ENCODE peak calls at places on chromosomes 16 and 17, in seven cellular contexts. B is stimulated activated CD8-positive, alpha-beta memory T cell treated with anti-CD3 and anti-CD28 coated beads, Interleukin-2, amount 100 ng/mL, for 48 hours; O is activated CD4-positive, alpha-beta T cell treated with anti-CD3 and anti-CD28 coated beads, Interleukin-2, amount 10 ng/mL, durations not matched to agents 7 days and 5 days; D is endothelial cell; Q is fibroblast of the aortic adventitia; E is AG10803; P is globus pallidus. I is an unnamed sample.

GRCh38 chr17:42522263-42522790 is 13.7 kb upstream of the NAGLU start:
- DNase-seq in B (no peak), O (no peak), D (no peak), Q (no peak), E (no peak), P (no peak), I (no peak)

GRCh38 chr17:18173740-18174139 is 9.9 kb upstream of the ALKBH5 start:
- DNase-seq in B (no peak), O (no peak), D (no peak), Q (no peak), E (no peak), P (no peak), I (no peak)

GRCh38 chr17:43388198-43389021 is 10.4 kb upstream of the ARL4D start:
- DNase-seq in B (peak), O (peak), D (peak), Q (peak), E (peak), P (peak), I (peak)

GRCh38 chr17:72069744-72070143 is 51.1 kb upstream of the SOX9 start:
- DNase-seq in B (no peak), O (no peak), D (no peak), Q (no peak), E (no peak), P (no peak), I (no peak)

GRCh38 chr17:82767041-82767754 is 15.3 kb downstream of the TBCD start:
- DNase-seq in B (peak), O (peak), D (peak), Q (peak), E (peak), P (peak), I (peak)

GRCh38 chr17:3710951-3711383 is 12.7 kb upstream of the HASPIN start:
- DNase-seq in B (no peak), O (peak), D (no peak), Q (peak), E (peak), P (no peak), I (peak)

GRCh38 chr17:41678411-41678906 is 10.2 kb upstream of the EIF1 start:
- DNase-seq in B (no peak), O (no peak), D (no peak), Q (peak), E (no peak), P (no peak), I (peak)

GRCh38 chr17:1611715-1612114 is 16.9 kb downstream of the SLC43A2 start:
- DNase-seq in B (no peak), O (no peak), D (no peak), Q (no peak), E (no peak), P (peak), I (no peak)

GRCh38 chr17:81156866-81157805 is 8.2 kb upstream of the PVALEF start:
- DNase-seq in B (no peak), O (no peak), D (no peak), Q (no peak), E (no peak), P (no peak), I (no peak)

GRCh38 chr17:27475070-27475673 is 18.9 kb downstream of the KSR1 start:
- DNase-seq in B (no peak), O (no peak), D (no peak), Q (no peak), E (no peak), P (no peak), I (no peak)

GRCh38 chr16:73371584-73372319 is 323.8 kb upstream of the ZFHX3 start:
- DNase-seq in B (no peak), O (no peak), D (no peak), Q (no peak), E (no peak), P (no peak), I (no peak)

GRCh38 chr16:9153502-9153864 is 62.0 kb downstream of the HAPSTR1 start:
- DNase-seq in B (no peak), O (no peak), D (no peak), Q (no peak), E (no peak), P (no peak), I (no peak)

GRCh38 chr16:10822702-10823101 is 4.1 kb upstream of the TVP23A start:
- DNase-seq in B (no peak), O (no peak), D (no peak), Q (no peak), E (no peak), P (no peak), I (no peak)

GRCh38 chr16:4410335-4411075 is 5.9 kb downstream of the CORO7 start:
- DNase-seq in B (no peak), O (no peak), D (no peak), Q (peak), E (peak), P (peak), I (no peak)

GRCh38 chr16:68350951-68351350 is 40.1 kb downstream of the PRMT7 start:
- DNase-seq in B (no peak), O (no peak), D (no peak), Q (no peak), E (no peak), P (no peak), I (no peak)

GRCh38 chr16:3689731-3690130 is 27.6 kb downstream of the TRAP1 start:
- DNase-seq in B (no peak), O (no peak), D (no peak), Q (no peak), E (peak), P (no peak), I (no peak)

GRCh38 chr16:72797606-72798005 is 250.3 kb downstream of the ZFHX3 start:
- DNase-seq in B (no peak), O (no peak), D (no peak), Q (no peak), E (no peak), P (no peak), I (no peak)

GRCh38 chr16:52621651-52622050 is 74.7 kb upstream of the TOX3 start:
- DNase-seq in B (no peak), O (no peak), D (no peak), Q (no peak), E (no peak), P (no peak), I (no peak)

GRCh38 chr17:19724501-19725420 is 8.4 kb upstream of the SLC47A2 start:
- DNase-seq in B (peak), O (peak), D (no peak), Q (no peak), E (peak), P (peak), I (peak)

GRCh38 chr16:55832425-55832787 is 490 bp downstream of the CES1 start:
- DNase-seq in B (no peak), O (no peak), D (no peak), Q (no peak), E (no peak), P (no peak), I (no peak)

GRCh38 chr16:64657316-64658011 is 464.4 kb downstream of the CDH11 start:
- DNase-seq in B (no peak), O (no peak), D (no peak), Q (peak), E (peak), P (no peak), I (no peak)

GRCh38 chr16:24855678-24856077 is 9.9 kb downstream of the SLC5A11 start:
- DNase-seq in B (no peak), O (no peak), D (no peak), Q (no peak), E (no peak), P (no peak), I (no peak)

GRCh38 chr17:45870342-45870974 is 23.9 kb upstream of the MAPT start:
- DNase-seq in B (no peak), O (no peak), D (no peak), Q (no peak), E (no peak), P (no peak), I (no peak)

GRCh38 chr16:51922476-51922875 is 624.5 kb downstream of the TOX3 start:
- DNase-seq in B (no peak), O (no peak), D (no peak), Q (no peak), E (no peak), P (no peak), I (no peak)

GRCh38 chr16:14106457-14106856 is 35.3 kb downstream of the MRTFB start:
- DNase-seq in B (no peak), O (no peak), D (no peak), Q (no peak), E (no peak), P (no peak), I (no peak)

GRCh38 chr16:56618138-56618537 is 7.4 kb upstream of the MT1E start:
- DNase-seq in B (no peak), O (no peak), D (no peak), Q (no peak), E (no peak), P (no peak), I (no peak)

GRCh38 chr16:79997257-79997656 is 396.7 kb upstream of the MAF start:
- DNase-seq in B (no peak), O (no peak), D (no peak), Q (no peak), E (peak), P (no peak), I (peak)

GRCh38 chr17:62178579-62178978 is 113.5 kb upstream of the MED13 start:
- DNase-seq in B (no peak), O (no peak), D (no peak), Q (no peak), E (peak), P (no peak), I (no peak)

GRCh38 chr17:7549401-7550055 is 670 bp downstream of the TNFSF12 start:
- DNase-seq in B (no peak), O (peak), D (no peak), Q (no peak), E (no peak), P (no peak), I (no peak)

GRCh38 chr17:83174859-83175550 is 95.6 kb downstream of the METRNL start:
- DNase-seq in B (no peak), O (peak), D (no peak), Q (no peak), E (peak), P (no peak), I (no peak)

GRCh38 chr17:58224315-58224714 is 5.3 kb upstream of the MKS1 start:
- DNase-seq in B (no peak), O (no peak), D (no peak), Q (peak), E (peak), P (no peak), I (no peak)

GRCh38 chr17:79814966-79815835 is 18.3 kb upstream of the CBX8 start:
- DNase-seq in B (no peak), O (no peak), D (peak), Q (peak), E (peak), P (no peak), I (peak)

GRCh38 chr16:88536510-88536909 is 33.7 kb upstream of the ZC3H18 start:
- DNase-seq in B (no peak), O (no peak), D (no peak), Q (no peak), E (no peak), P (no peak), I (no peak)

GRCh38 chr17:49899588-49899987 is 51.7 kb upstream of the TAC4 start:
- DNase-seq in B (no peak), O (no peak), D (no peak), Q (no peak), E (no peak), P (no peak), I (no peak)

GRCh38 chr16:63714876-63715275 is 1407.0 kb downstream of the CDH11 start:
- DNase-seq in B (no peak), O (no peak), D (no peak), Q (no peak), E (no peak), P (no peak), I (no peak)

GRCh38 chr17:1323336-1323735 is 43.9 kb downstream of the TRARG1 start:
- DNase-seq in B (no peak), O (no peak), D (no peak), Q (peak), E (no peak), P (no peak), I (no peak)

GRCh38 chr17:60586288-60586974 is 13.6 kb upstream of the PPM1D start:
- DNase-seq in B (no peak), O (no peak), D (peak), Q (peak), E (peak), P (no peak), I (peak)

GRCh38 chr16:8639694-8640093 is 18.2 kb downstream of the METTL22 start:
- DNase-seq in B (no peak), O (no peak), D (no peak), Q (no peak), E (no peak), P (no peak), I (no peak)

I was measured in HT-29.